ENCODE peak calls at places on chromosomes 2 and 18, in four cellular contexts. One of them, this sample, is unnamed.
A peak's percentile ranks its signal among the peaks of the same experiment; 100 is the strongest.

GRCh38 chr2:128236491-128237035 is 82.1 kb downstream of the HS6ST1 start:
- DNase-seq in AG09319: no peak
- DNase-seq in AG04449: peak; percentile 67
- DNase-seq in caudate nucleus: no peak
- DNase-seq in this sample: peak; percentile 59

GRCh38 chr2:2272841-2273240 is 58.2 kb downstream of the MYT1L start:
- DNase-seq in caudate nucleus: no peak
- DNase-seq in AG09319: no peak
- DNase-seq in AG04449: no peak
- DNase-seq in this sample: no peak

GRCh38 chr2:165568361-165568760 is 98.9 kb downstream of the CSRNP3 start:
- DNase-seq in AG09319: no peak
- DNase-seq in caudate nucleus: no peak
- DNase-seq in AG04449: no peak
- DNase-seq in this sample: no peak

GRCh38 chr2:50596521-50596920 is 435.4 kb downstream of the NRXN1 start:
- DNase-seq in AG04449: no peak
- DNase-seq in caudate nucleus: no peak
- DNase-seq in AG09319: no peak
- DNase-seq in this sample: no peak

GRCh38 chr2:197011777-197012641 is 85.5 kb upstream of the PGAP1 start:
- DNase-seq in caudate nucleus: no peak
- DNase-seq in AG04449: no peak
- DNase-seq in AG09319: no peak
- DNase-seq in this sample: no peak

GRCh38 chr18:43078485-43079092 is 36.9 kb downstream of the RIT2 start:
- DNase-seq in AG04449: no peak
- DNase-seq in caudate nucleus: no peak
- DNase-seq in AG09319: no peak
- DNase-seq in this sample: no peak

GRCh38 chr2:160205511-160205910 is 5.4 kb upstream of the ITGB6 start:
- DNase-seq in AG04449: no peak
- DNase-seq in AG09319: peak; percentile 78
- DNase-seq in caudate nucleus: no peak
- DNase-seq in this sample: peak; percentile 69

GRCh38 chr2:106107509-106108131 is 86.5 kb downstream of the UXS1 start:
- DNase-seq in AG04449: peak; percentile 31
- DNase-seq in AG09319: no peak
- DNase-seq in caudate nucleus: no peak
- DNase-seq in this sample: no peak

GRCh38 chr18:77071711-77072292 is 60.8 kb downstream of the MBP start:
- DNase-seq in AG04449: peak; percentile 91
- DNase-seq in caudate nucleus: no peak
- DNase-seq in AG09319: peak; percentile 82
- DNase-seq in this sample: peak; percentile 96

GRCh38 chr2:222859786-222860726 is 780 bp upstream of the ACSL3 start:
- DNase-seq in caudate nucleus: no peak
- DNase-seq in AG09319: no peak
- DNase-seq in AG04449: no peak
- DNase-seq in this sample: no peak

GRCh38 chr18:51559902-51560287 is 362.4 kb upstream of the MEX3C start:
- DNase-seq in caudate nucleus: no peak
- DNase-seq in AG09319: no peak
- DNase-seq in AG04449: no peak
- DNase-seq in this sample: no peak

GRCh38 chr2:19623488-19623887 is 265.1 kb upstream of the OSR1 start:
- DNase-seq in AG04449: peak; percentile 41
- DNase-seq in caudate nucleus: no peak
- DNase-seq in AG09319: no peak
- DNase-seq in this sample: no peak

GRCh38 chr2:233074106-233074505 is 14.0 kb downstream of the INPP5D start:
- DNase-seq in caudate nucleus: no peak
- DNase-seq in AG09319: no peak
- DNase-seq in AG04449: no peak
- DNase-seq in this sample: no peak

GRCh38 chr18:55779711-55780590 is 192.0 kb upstream of the TCF4 start:
- DNase-seq in AG04449: no peak
- DNase-seq in AG09319: no peak
- DNase-seq in caudate nucleus: no peak
- DNase-seq in this sample: no peak

GRCh38 chr2:236179653-236180500 is 11.7 kb upstream of the GBX2 start:
- DNase-seq in caudate nucleus: no peak
- DNase-seq in AG09319: no peak
- DNase-seq in AG04449: no peak
- DNase-seq in this sample: no peak

GRCh38 chr2:112644155-112644932 is 1.4 kb upstream of the SLC20A1 start:
- DNase-seq in AG04449: no peak
- DNase-seq in AG09319: no peak
- DNase-seq in caudate nucleus: no peak
- DNase-seq in this sample: no peak

GRCh38 chr2:17621781-17622180 is 81.3 kb downstream of the VSNL1 start:
- DNase-seq in AG04449: no peak
- DNase-seq in caudate nucleus: no peak
- DNase-seq in AG09319: no peak
- DNase-seq in this sample: no peak

GRCh38 chr2:73877071-73877802 is 15.6 kb upstream of the ACTG2 start:
- DNase-seq in caudate nucleus: no peak
- DNase-seq in AG09319: no peak
- DNase-seq in AG04449: no peak
- DNase-seq in this sample: no peak

GRCh38 chr18:63339920-63340484 is 20.4 kb upstream of the BCL2 start:
- DNase-seq in caudate nucleus: no peak
- DNase-seq in AG09319: peak; percentile 7
- DNase-seq in AG04449: no peak
- DNase-seq in this sample: no peak

GRCh38 chr18:33101316-33101715 is 328.5 kb upstream of the KLHL14 start:
- DNase-seq in AG09319: no peak
- DNase-seq in caudate nucleus: no peak
- DNase-seq in AG04449: no peak
- DNase-seq in this sample: no peak

GRCh38 chr18:25345432-25345831 is 6.5 kb downstream of the ZNF521 start:
- DNase-seq in AG04449: no peak
- DNase-seq in caudate nucleus: no peak
- DNase-seq in AG09319: peak; percentile 86
- DNase-seq in this sample: no peak

GRCh38 chr18:449374-449773 is 51.1 kb downstream of the COLEC12 start:
- DNase-seq in AG09319: no peak
- DNase-seq in AG04449: no peak
- DNase-seq in caudate nucleus: no peak
- DNase-seq in this sample: no peak

GRCh38 chr18:68083131-68083530 is 566.6 kb upstream of the DSEL start:
- DNase-seq in caudate nucleus: no peak
- DNase-seq in AG09319: peak; percentile 34
- DNase-seq in AG04449: peak; percentile 59
- DNase-seq in this sample: peak; percentile 68

GRCh38 chr2:155748126-155748525 is 584.4 kb downstream of the NR4A2 start:
- DNase-seq in caudate nucleus: no peak
- DNase-seq in AG09319: no peak
- DNase-seq in AG04449: no peak
- DNase-seq in this sample: no peak

GRCh38 chr2:132884692-132885091 is 214.7 kb upstream of the LYPD1 start:
- DNase-seq in AG04449: no peak
- DNase-seq in AG09319: no peak
- DNase-seq in caudate nucleus: no peak
- DNase-seq in this sample: no peak

GRCh38 chr18:23331091-23331920 is 121.8 kb upstream of the RIOK3 start:
- DNase-seq in caudate nucleus: no peak
- DNase-seq in AG09319: no peak
- DNase-seq in AG04449: no peak
- DNase-seq in this sample: no peak

GRCh38 chr2:240426797-240427721 is 8.4 kb upstream of the GPC1 start:
- DNase-seq in caudate nucleus: no peak
- DNase-seq in AG09319: no peak
- DNase-seq in AG04449: no peak
- DNase-seq in this sample: no peak

GRCh38 chr2:199602896-199603482 is 145.2 kb upstream of the SATB2 start:
- DNase-seq in AG09319: no peak
- DNase-seq in AG04449: no peak
- DNase-seq in caudate nucleus: no peak
- DNase-seq in this sample: no peak

GRCh38 chr18:38487521-38487920 is 921.9 kb upstream of the CELF4 start:
- DNase-seq in AG09319: no peak
- DNase-seq in caudate nucleus: no peak
- DNase-seq in AG04449: no peak
- DNase-seq in this sample: no peak

GRCh38 chr18:75874401-75875093 is 447.0 kb upstream of the SMIM21 start:
- DNase-seq in AG09319: no peak
- DNase-seq in caudate nucleus: no peak
- DNase-seq in AG04449: no peak
- DNase-seq in this sample: no peak

This sample was measured in AG04450.